ENCODE peak calls at places on chromosome 19, in nine cellular contexts. Y is tibial nerve, N is uterus, T is right lobe of liver, O is Peyer's patch, H is ovary, K is GM12878, J is gastrocnemius medialis, R is breast epithelium. P is an unnamed sample. For H3K4me1, the result is how much of the 10 kb centered on the place peaks cover.

GRCh38 chr19:30476997-30477396 is 104.8 kb downstream of the ZNF536 start:
- DNase-seq in T (no peak), H (no peak), O (no peak), K (no peak), R (no peak), N (no peak), Y (no peak), J (no peak), P (no peak)

GRCh38 chr19:6739884-6740588 is 556 bp downstream of the TRIP10 start:
- DNase-seq in O (peak), T (peak), N (no peak), J (peak), K (no peak), H (peak), Y (no peak), R (no peak), P (peak)

GRCh38 chr19:10418281-10419199 is 1.8 kb upstream of the PDE4A start:
- DNase-seq in K (no peak), H (no peak), O (no peak), Y (no peak), J (no peak), N (no peak), T (no peak), R (no peak), P (no peak)

GRCh38 chr19:18417250-18418033 is 1.8 kb upstream of the SSBP4 start:
- DNase-seq in K (no peak), J (no peak), R (no peak), O (no peak), H (peak), Y (no peak), N (peak), T (peak), P (peak)

GRCh38 chr19:6047741-6048231 is 62.5 kb downstream of the RFX2 start:
- DNase-seq in O (no peak), R (no peak), H (no peak), Y (no peak), T (no peak), N (no peak), K (no peak), J (no peak), P (no peak)

GRCh38 chr19:31666126-31666525 is 316.9 kb upstream of the TSHZ3 start:
- DNase-seq in N (no peak), O (no peak), R (no peak), T (no peak), J (no peak), Y (no peak), H (no peak), K (no peak), P (no peak)

GRCh38 chr19:56404705-56405056 is 549 bp downstream of the ZNF583 start:
- DNase-seq in R (no peak), K (no peak), O (no peak), H (no peak), N (no peak), Y (no peak), T (no peak), J (no peak), P (no peak)

GRCh38 chr19:11204943-11205349 is 7.6 kb upstream of the KANK2 start:
- DNase-seq in R (no peak), T (peak), K (peak), H (peak), J (no peak), N (peak), O (no peak), Y (no peak), P (no peak)

GRCh38 chr19:45852145-45852750 is 10.7 kb downstream of the SYMPK start:
- DNase-seq in N (no peak), K (no peak), T (no peak), R (no peak), Y (no peak), J (no peak), O (no peak), H (no peak), P (no peak)

GRCh38 chr19:1591421-1592022 is 1.1 kb downstream of the MBD3 start:
- DNase-seq in O (no peak), J (peak), N (no peak), Y (no peak), H (no peak), K (no peak), T (no peak), R (no peak), P (no peak)

GRCh38 chr19:1592755-1593628 is at the start of gene MBD3:
- DNase-seq in K (peak), H (peak), T (peak), O (peak), Y (peak), N (peak), R (peak), J (peak), P (peak)

GRCh38 chr19:1587872-1588271 is 4.8 kb downstream of the MBD3 start:
- DNase-seq in R (no peak), K (no peak), N (no peak), H (no peak), T (no peak), J (no peak), Y (no peak), O (no peak), P (no peak)

GRCh38 chr19:1592023-1592754 is 476 bp downstream of the MBD3 start:
- DNase-seq in H (peak), R (peak), N (peak), O (peak), Y (peak), T (peak), J (peak), K (peak), P (peak)

DNA sequence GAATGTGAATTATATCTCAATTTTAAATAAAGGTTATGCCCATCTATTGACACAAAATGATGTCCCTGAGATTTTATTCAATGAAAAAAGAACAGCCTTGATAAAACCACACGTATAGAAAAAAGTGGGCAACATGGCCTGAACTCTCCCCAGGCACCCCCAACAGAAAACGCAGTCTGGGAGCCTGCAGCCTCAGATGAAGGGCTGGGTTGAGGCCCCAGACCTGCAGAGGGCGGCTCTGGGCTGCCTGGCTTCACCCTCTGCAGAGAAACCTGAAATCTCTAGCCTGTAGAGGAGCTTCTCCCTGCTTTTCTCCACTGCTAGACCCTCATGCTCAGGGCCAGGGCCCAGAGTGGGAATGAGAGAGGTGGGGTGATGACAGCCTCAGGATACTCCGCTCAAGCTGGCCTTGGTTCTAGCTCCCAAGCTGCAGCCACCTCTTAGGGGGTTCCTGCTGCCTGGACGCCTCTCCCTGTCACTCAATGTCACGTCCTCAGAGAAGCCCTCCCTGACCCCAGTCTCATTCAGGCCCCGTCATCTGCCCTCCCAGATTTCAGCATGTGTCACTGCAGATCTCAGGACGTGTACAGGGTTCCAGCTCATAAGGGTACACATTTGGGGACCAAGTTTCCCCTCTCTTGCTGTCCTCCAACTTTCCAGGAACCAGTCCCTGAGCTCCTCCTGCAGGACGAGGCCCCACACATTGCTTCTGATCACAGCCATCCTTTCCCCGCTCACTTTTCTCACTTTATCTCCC is 1.8 kb downstream of the MBD3 start:
- DNase-seq in O (no peak), R (no peak), K (no peak), T (no peak), J (no peak), H (no peak), N (no peak), Y (no peak), P (no peak)
- TF ChIP-seq CTCF in O (no peak), R (no peak), K (peak), T (no peak), J (no peak), H (no peak), N (no peak), Y (no peak), P (no peak)

GRCh38 chr19:49119411-49120324 is at the start of gene PPFIA3:
- DNase-seq in O (no peak), J (peak), T (peak), N (no peak), H (peak), Y (peak), R (no peak), K (no peak), P (peak)
- TF ChIP-seq POLR2A in O (no peak), J (no peak), T (no peak), N (no peak), H (no peak), Y (no peak), R (no peak), K (no peak), P (no peak)

GRCh38 chr19:13068064-13068807 is 34.4 kb downstream of the LYL1 start:
- DNase-seq in R (no peak), Y (no peak), O (no peak), J (peak), N (no peak), T (no peak), K (no peak), H (no peak), P (no peak)
- H3K4me1 ChIP-seq in R (under half), Y (under half), O (under half), J (half or more), N (under half), T (under half), K (under half), H (under half), P (half or more)

DNA sequence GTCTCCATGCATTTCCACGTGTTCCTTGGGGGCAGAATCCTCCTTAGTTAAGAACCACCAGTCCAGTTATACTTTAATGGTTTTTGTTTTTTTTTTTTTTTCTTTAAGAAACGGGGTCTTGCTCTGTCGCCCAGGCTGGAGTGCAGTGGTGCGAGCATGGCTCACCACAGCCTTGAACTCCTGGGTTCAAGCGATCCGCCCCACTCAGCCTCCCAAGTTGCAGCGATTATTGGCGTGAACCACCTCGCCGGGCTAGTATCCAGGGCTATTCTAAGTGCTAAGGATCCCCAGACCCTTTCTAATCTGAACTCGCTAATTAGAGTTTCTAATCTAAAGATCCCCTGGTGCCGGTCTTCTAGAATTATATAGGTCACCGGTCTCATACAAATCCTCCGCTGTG is 9.6 kb downstream of the ABHD8 start:
- DNase-seq in R (no peak), T (no peak), J (no peak), H (no peak), N (no peak), Y (no peak), K (no peak), O (no peak), P (no peak)
- TF ChIP-seq CTCF in R (no peak), T (no peak), J (no peak), H (no peak), N (no peak), Y (no peak), K (no peak), O (no peak), P (no peak)

DNA sequence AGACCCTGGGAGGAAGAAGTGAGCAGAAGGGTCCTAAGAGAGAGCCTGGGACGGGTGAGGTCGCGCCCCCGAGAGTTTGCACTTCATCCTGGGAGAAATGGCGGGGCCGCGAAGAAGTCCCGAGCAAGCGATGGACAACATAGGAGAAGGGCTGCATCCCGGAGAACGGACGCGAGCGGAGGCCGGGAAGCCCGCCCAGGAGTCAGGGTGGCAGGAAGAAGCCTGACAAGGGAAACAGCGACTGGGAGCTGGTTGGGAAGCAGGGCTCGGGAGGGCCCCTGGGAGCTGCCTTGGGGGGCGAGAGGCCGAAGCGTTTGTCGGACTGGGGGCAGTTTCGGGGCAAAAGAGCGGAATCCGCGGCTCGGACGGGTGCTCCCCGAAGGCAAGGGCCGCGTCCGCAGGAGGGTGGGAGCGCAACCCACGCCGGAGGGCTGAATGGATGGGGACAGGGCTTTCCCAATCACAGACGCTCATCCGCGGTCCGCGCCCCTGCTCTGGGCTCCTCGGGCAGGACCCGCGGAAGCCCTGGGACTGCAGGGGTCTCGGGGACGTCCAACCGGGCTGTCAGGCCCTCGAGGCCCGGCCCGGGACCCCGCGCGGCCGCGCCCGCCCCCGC is 469 bp downstream of the ABHD17A start:
- DNase-seq in Y (no peak), O (no peak), R (no peak), K (no peak), N (no peak), H (no peak), J (no peak), T (no peak), P (no peak)
- TF ChIP-seq POLR2A in Y (no peak), O (no peak), R (no peak), K (peak), N (no peak), H (no peak), J (no peak), T (no peak), P (no peak)

DNA sequence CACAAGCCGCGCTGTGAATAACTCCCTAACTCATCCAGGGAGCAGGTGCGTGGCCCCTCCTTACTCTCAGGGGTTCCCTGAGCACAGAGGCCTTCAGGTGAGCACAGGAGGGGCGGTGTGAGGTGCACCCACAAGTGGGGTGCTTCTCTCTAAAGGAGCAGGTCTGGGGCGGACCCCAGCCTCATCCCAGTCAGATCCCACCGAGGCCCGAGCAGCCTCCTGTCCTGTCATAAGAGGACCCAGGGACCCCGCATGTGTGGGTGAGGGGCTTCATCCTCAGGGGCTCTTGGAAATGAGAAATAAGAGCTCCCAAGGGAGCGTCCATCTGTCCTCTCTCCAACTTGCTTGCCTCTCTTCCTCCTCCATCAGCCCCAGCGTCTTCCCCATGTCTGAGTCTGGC is 3.0 kb upstream of the LILRA5 start:
- DNase-seq in O (no peak), J (no peak), T (no peak), Y (no peak), R (no peak), N (no peak), K (no peak), H (no peak), P (no peak)
- H3K4me1 ChIP-seq in O (under half), J (under half), T (under half), Y (under half), R (under half), N (under half), K (under half), H (under half), P (under half)

DNA sequence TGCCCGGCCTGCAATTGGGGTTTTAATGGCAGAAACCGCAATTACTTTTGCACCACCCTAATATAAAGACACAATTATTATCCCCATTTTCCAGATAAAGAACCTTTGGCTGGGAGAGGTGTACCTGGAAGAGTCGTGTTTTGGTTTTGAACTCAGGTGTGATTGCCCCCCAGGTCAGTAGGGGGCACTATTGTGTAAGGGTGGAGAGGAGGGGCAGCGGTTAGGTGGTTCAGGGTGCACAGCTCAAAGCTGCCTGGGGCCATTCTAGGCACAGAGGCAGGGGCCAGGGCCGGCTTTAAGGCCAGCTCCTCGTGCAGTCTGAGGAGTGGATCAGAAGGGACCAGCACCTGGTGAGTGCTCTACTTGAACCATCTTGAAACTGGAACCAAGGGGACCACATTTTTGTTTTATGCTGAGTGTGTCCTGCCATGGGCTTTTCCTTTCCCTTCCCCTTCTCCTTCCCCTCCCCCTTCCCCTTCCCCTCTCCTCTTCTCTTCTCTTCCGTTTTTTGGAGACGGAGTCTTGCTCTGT is 5.8 kb upstream of the FCGRT start:
- DNase-seq in K (no peak), H (no peak), R (no peak), N (no peak), O (peak), Y (peak), T (peak), J (peak), P (no peak)
- TF ChIP-seq CTCF in K (peak), H (no peak), R (peak), N (peak), O (peak), Y (peak), T (peak), J (peak), P (peak)

P was measured in heart left ventricle.